ENCODE peak calls at places on chromosomes 3 and 15, in five cellular contexts. One of them, this sample, is unnamed.
A peak's percentile ranks its signal among the peaks of the same experiment; 100 is the strongest.

GRCh38 chr3:187473778-187474406 is 105.7 kb downstream of the RTP4 start:
- DNase-seq in fibroblast of the aortic adventitia: no peak
- DNase-seq in myocyte: no peak
- DNase-seq in foreskin fibroblast: no peak
- DNase-seq in activated CD8-positive, alpha-beta memory T cell treated with anti-CD3 and anti-CD28 coated beads, Interleukin-2, amount 50 U/mL, for 48 hours: no peak
- DNase-seq in this sample: no peak

GRCh38 chr3:48015451-48016182 is 599 bp downstream of the MAP4 start:
- DNase-seq in myocyte: peak; percentile 81
- DNase-seq in foreskin fibroblast: no peak
- DNase-seq in activated CD8-positive, alpha-beta memory T cell treated with anti-CD3 and anti-CD28 coated beads, Interleukin-2, amount 50 U/mL, for 48 hours: no peak
- DNase-seq in fibroblast of the aortic adventitia: peak; percentile 38
- DNase-seq in this sample: no peak

GRCh38 chr3:194090716-194091115 is 45.2 kb upstream of the HES1 start:
- DNase-seq in myocyte: no peak
- DNase-seq in fibroblast of the aortic adventitia: no peak
- DNase-seq in foreskin fibroblast: no peak
- DNase-seq in activated CD8-positive, alpha-beta memory T cell treated with anti-CD3 and anti-CD28 coated beads, Interleukin-2, amount 50 U/mL, for 48 hours: no peak
- DNase-seq in this sample: no peak

GRCh38 chr15:48221885-48222284 is 15.8 kb downstream of the SLC12A1 start:
- DNase-seq in myocyte: no peak
- DNase-seq in activated CD8-positive, alpha-beta memory T cell treated with anti-CD3 and anti-CD28 coated beads, Interleukin-2, amount 50 U/mL, for 48 hours: no peak
- DNase-seq in fibroblast of the aortic adventitia: peak; percentile 55
- DNase-seq in foreskin fibroblast: no peak
- DNase-seq in this sample: no peak

GRCh38 chr15:70533931-70534742 is 229.2 kb downstream of the UACA start:
- DNase-seq in fibroblast of the aortic adventitia: peak; percentile 13
- DNase-seq in myocyte: no peak
- DNase-seq in activated CD8-positive, alpha-beta memory T cell treated with anti-CD3 and anti-CD28 coated beads, Interleukin-2, amount 50 U/mL, for 48 hours: no peak
- DNase-seq in foreskin fibroblast: no peak
- DNase-seq in this sample: no peak

GRCh38 chr15:89494941-89495637 is 1.3 kb downstream of the RHCG start:
- DNase-seq in activated CD8-positive, alpha-beta memory T cell treated with anti-CD3 and anti-CD28 coated beads, Interleukin-2, amount 50 U/mL, for 48 hours: peak; percentile 76
- DNase-seq in foreskin fibroblast: no peak
- DNase-seq in fibroblast of the aortic adventitia: peak; percentile 16
- DNase-seq in myocyte: no peak
- DNase-seq in this sample: no peak

GRCh38 chr3:48285675-48286074 is 44.8 kb downstream of the ZNF589 start:
- DNase-seq in activated CD8-positive, alpha-beta memory T cell treated with anti-CD3 and anti-CD28 coated beads, Interleukin-2, amount 50 U/mL, for 48 hours: no peak
- DNase-seq in foreskin fibroblast: no peak
- DNase-seq in myocyte: no peak
- DNase-seq in fibroblast of the aortic adventitia: no peak
- DNase-seq in this sample: no peak

GRCh38 chr15:97904196-97904572 is 56.3 kb upstream of the ARRDC4 start:
- DNase-seq in fibroblast of the aortic adventitia: peak; percentile 66
- DNase-seq in foreskin fibroblast: peak; percentile 38
- DNase-seq in myocyte: peak; percentile 71
- DNase-seq in activated CD8-positive, alpha-beta memory T cell treated with anti-CD3 and anti-CD28 coated beads, Interleukin-2, amount 50 U/mL, for 48 hours: peak; percentile 60
- DNase-seq in this sample: peak; percentile 73

GRCh38 chr3:61060421-61060861 is 190.8 kb downstream of the FHIT start:
- DNase-seq in activated CD8-positive, alpha-beta memory T cell treated with anti-CD3 and anti-CD28 coated beads, Interleukin-2, amount 50 U/mL, for 48 hours: no peak
- DNase-seq in myocyte: no peak
- DNase-seq in fibroblast of the aortic adventitia: no peak
- DNase-seq in foreskin fibroblast: no peak
- DNase-seq in this sample: no peak

GRCh38 chr3:138479355-138479964 is 45.0 kb downstream of the ESYT3 start:
- DNase-seq in fibroblast of the aortic adventitia: peak; percentile 46
- DNase-seq in foreskin fibroblast: peak; percentile 47
- DNase-seq in activated CD8-positive, alpha-beta memory T cell treated with anti-CD3 and anti-CD28 coated beads, Interleukin-2, amount 50 U/mL, for 48 hours: no peak
- DNase-seq in myocyte: no peak
- DNase-seq in this sample: no peak

GRCh38 chr3:168517514-168518071 is 421.9 kb upstream of the GOLIM4 start:
- DNase-seq in myocyte: no peak
- DNase-seq in fibroblast of the aortic adventitia: no peak
- DNase-seq in foreskin fibroblast: no peak
- DNase-seq in activated CD8-positive, alpha-beta memory T cell treated with anti-CD3 and anti-CD28 coated beads, Interleukin-2, amount 50 U/mL, for 48 hours: no peak
- DNase-seq in this sample: peak; percentile 25

GRCh38 chr3:10459954-10460754 is 45.2 kb downstream of the ATP2B2 start:
- DNase-seq in fibroblast of the aortic adventitia: peak; percentile 72
- DNase-seq in foreskin fibroblast: peak; percentile 47
- DNase-seq in myocyte: peak; percentile 91
- DNase-seq in activated CD8-positive, alpha-beta memory T cell treated with anti-CD3 and anti-CD28 coated beads, Interleukin-2, amount 50 U/mL, for 48 hours: peak; percentile 64
- DNase-seq in this sample: peak; percentile 36

GRCh38 chr15:83379574-83379973 is 67.6 kb upstream of the SH3GL3 start:
- DNase-seq in activated CD8-positive, alpha-beta memory T cell treated with anti-CD3 and anti-CD28 coated beads, Interleukin-2, amount 50 U/mL, for 48 hours: no peak
- DNase-seq in fibroblast of the aortic adventitia: no peak
- DNase-seq in myocyte: peak; percentile 49
- DNase-seq in foreskin fibroblast: no peak
- DNase-seq in this sample: no peak

GRCh38 chr3:48004694-48005093 is 11.5 kb downstream of the MAP4 start:
- DNase-seq in foreskin fibroblast: no peak
- DNase-seq in activated CD8-positive, alpha-beta memory T cell treated with anti-CD3 and anti-CD28 coated beads, Interleukin-2, amount 50 U/mL, for 48 hours: no peak
- DNase-seq in myocyte: no peak
- DNase-seq in fibroblast of the aortic adventitia: no peak
- DNase-seq in this sample: no peak

GRCh38 chr3:192795021-192795420 is 67.7 kb upstream of the FGF12 start:
- DNase-seq in myocyte: no peak
- DNase-seq in foreskin fibroblast: no peak
- DNase-seq in fibroblast of the aortic adventitia: peak; percentile 69
- DNase-seq in activated CD8-positive, alpha-beta memory T cell treated with anti-CD3 and anti-CD28 coated beads, Interleukin-2, amount 50 U/mL, for 48 hours: no peak
- DNase-seq in this sample: no peak

GRCh38 chr3:5510300-5510699 is 322.8 kb downstream of the EDEM1 start:
- DNase-seq in activated CD8-positive, alpha-beta memory T cell treated with anti-CD3 and anti-CD28 coated beads, Interleukin-2, amount 50 U/mL, for 48 hours: no peak
- DNase-seq in myocyte: no peak
- DNase-seq in fibroblast of the aortic adventitia: no peak
- DNase-seq in foreskin fibroblast: no peak
- DNase-seq in this sample: no peak

GRCh38 chr15:70342554-70343548 is 245.1 kb upstream of the TLE3 start:
- DNase-seq in myocyte: no peak
- DNase-seq in activated CD8-positive, alpha-beta memory T cell treated with anti-CD3 and anti-CD28 coated beads, Interleukin-2, amount 50 U/mL, for 48 hours: peak; percentile 34
- DNase-seq in fibroblast of the aortic adventitia: no peak
- DNase-seq in foreskin fibroblast: no peak
- DNase-seq in this sample: no peak

GRCh38 chr3:117846238-117846637 is 1136.7 kb downstream of the TUSC7 start:
- DNase-seq in activated CD8-positive, alpha-beta memory T cell treated with anti-CD3 and anti-CD28 coated beads, Interleukin-2, amount 50 U/mL, for 48 hours: no peak
- DNase-seq in fibroblast of the aortic adventitia: no peak
- DNase-seq in myocyte: no peak
- DNase-seq in foreskin fibroblast: no peak
- DNase-seq in this sample: no peak

GRCh38 chr15:73650387-73651126 is 17.4 kb upstream of the NPTN start:
- DNase-seq in myocyte: no peak
- DNase-seq in fibroblast of the aortic adventitia: peak; percentile 70
- DNase-seq in activated CD8-positive, alpha-beta memory T cell treated with anti-CD3 and anti-CD28 coated beads, Interleukin-2, amount 50 U/mL, for 48 hours: no peak
- DNase-seq in foreskin fibroblast: peak; percentile 54
- DNase-seq in this sample: no peak

GRCh38 chr3:168157301-168157700 is 61.6 kb upstream of the GOLIM4 start:
- DNase-seq in myocyte: no peak
- DNase-seq in foreskin fibroblast: no peak
- DNase-seq in fibroblast of the aortic adventitia: no peak
- DNase-seq in activated CD8-positive, alpha-beta memory T cell treated with anti-CD3 and anti-CD28 coated beads, Interleukin-2, amount 50 U/mL, for 48 hours: no peak
- DNase-seq in this sample: no peak

GRCh38 chr3:10268116-10268515 is 19.9 kb downstream of the TATDN2 start:
- DNase-seq in myocyte: no peak
- DNase-seq in fibroblast of the aortic adventitia: no peak
- DNase-seq in activated CD8-positive, alpha-beta memory T cell treated with anti-CD3 and anti-CD28 coated beads, Interleukin-2, amount 50 U/mL, for 48 hours: no peak
- DNase-seq in foreskin fibroblast: no peak
- DNase-seq in this sample: no peak

GRCh38 chr3:160981217-160981938 is 123.8 kb downstream of the B3GALNT1 start:
- DNase-seq in fibroblast of the aortic adventitia: peak; percentile 1
- DNase-seq in foreskin fibroblast: peak; percentile 6
- DNase-seq in myocyte: no peak
- DNase-seq in activated CD8-positive, alpha-beta memory T cell treated with anti-CD3 and anti-CD28 coated beads, Interleukin-2, amount 50 U/mL, for 48 hours: no peak
- DNase-seq in this sample: no peak

GRCh38 chr15:100056411-100057072 is 285.2 kb downstream of the ADAMTS17 start:
- DNase-seq in fibroblast of the aortic adventitia: no peak
- DNase-seq in activated CD8-positive, alpha-beta memory T cell treated with anti-CD3 and anti-CD28 coated beads, Interleukin-2, amount 50 U/mL, for 48 hours: no peak
- DNase-seq in foreskin fibroblast: no peak
- DNase-seq in myocyte: no peak
- DNase-seq in this sample: no peak